ENCODE peak calls at places on chromosome X, in seven cellular contexts. U is cerebellar cortex; I is T-helper 1 cell; X is gastrocnemius medialis; B is neural crest cell; O is activated naive CD4-positive, alpha-beta T cell treated with anti-CD3 and anti-CD28 coated beads for 36 hours; K is neuronal stem cell. Q is an unnamed sample.

GRCh38 chrX:19174401-19175025 is 52.2 kb upstream of the ADGRG2 start:
- DNase-seq in X (no peak), I (no peak), K (no peak), B (no peak), U (no peak), O (no peak), Q (no peak)

GRCh38 chrX:129427267-129427666 is 96.0 kb downstream of the SMARCA1 start:
- DNase-seq in I (no peak), K (no peak), O (no peak), B (no peak), X (no peak), U (no peak), Q (no peak)

GRCh38 chrX:152155766-152156310 is 17.5 kb upstream of the MAGEA10 start:
- DNase-seq in K (no peak), U (no peak), I (no peak), X (no peak), O (no peak), B (no peak), Q (no peak)

GRCh38 chrX:68421651-68422050 is 11.6 kb downstream of the OPHN1 start:
- DNase-seq in K (no peak), O (no peak), U (no peak), X (no peak), I (no peak), B (no peak), Q (no peak)

GRCh38 chrX:46561931-46562721 is 11.4 kb upstream of the CHST7 start:
- DNase-seq in K (no peak), I (no peak), O (no peak), B (no peak), X (no peak), U (peak), Q (peak)

GRCh38 chrX:2442694-2443093 is 58.1 kb downstream of the DHRSX start:
- DNase-seq in I (no peak), U (no peak), B (no peak), X (no peak), O (no peak), K (no peak), Q (no peak)

GRCh38 chrX:155046129-155046810 is 19.6 kb downstream of the FUNDC2 start:
- DNase-seq in K (no peak), X (no peak), B (no peak), I (no peak), U (no peak), O (no peak), Q (no peak)

GRCh38 chrX:107678957-107679740 is 50.8 kb downstream of the PRPS1 start:
- DNase-seq in O (peak), B (no peak), U (no peak), K (no peak), X (peak), I (peak), Q (no peak)

GRCh38 chrX:47854474-47854873 is 17.8 kb downstream of the ZNF81 start:
- DNase-seq in K (no peak), B (peak), X (no peak), I (no peak), U (peak), O (peak), Q (peak)

GRCh38 chrX:29315931-29316330 is 728.7 kb downstream of the IL1RAPL1 start:
- DNase-seq in K (no peak), I (no peak), O (no peak), B (peak), U (no peak), X (no peak), Q (no peak)

GRCh38 chrX:16718824-16719333 is 533 bp upstream of the SYAP1 start:
- DNase-seq in U (no peak), O (no peak), B (no peak), I (no peak), X (no peak), K (no peak), Q (no peak)

GRCh38 chrX:34377645-34378044 is 245.5 kb upstream of the FAM47A start:
- DNase-seq in I (no peak), O (no peak), B (no peak), K (no peak), U (no peak), X (no peak), Q (no peak)

GRCh38 chrX:130216312-130216711 is 44.5 kb downstream of the RAB33A start:
- DNase-seq in K (no peak), U (no peak), X (no peak), B (no peak), O (no peak), I (no peak), Q (no peak)

GRCh38 chrX:65196758-65197371 is 220.6 kb upstream of the ZC4H2 start:
- DNase-seq in X (no peak), K (peak), U (peak), I (no peak), B (peak), O (peak), Q (peak)

GRCh38 chrX:10725071-10725470 is 104.7 kb upstream of the MID1 start:
- DNase-seq in B (no peak), I (no peak), K (no peak), X (no peak), O (no peak), U (no peak), Q (no peak)

GRCh38 chrX:129984196-129984962 is 1.9 kb downstream of the BCORL1 start:
- DNase-seq in B (peak), O (peak), U (no peak), X (no peak), K (no peak), I (peak), Q (peak)

GRCh38 chrX:110846071-110846470 is 50.5 kb upstream of the CHRDL1 start:
- DNase-seq in I (no peak), B (no peak), O (no peak), X (no peak), K (no peak), U (no peak), Q (no peak)